ENCODE peak calls at places on chromosomes 6 and 20, in nine cellular contexts. One of them, this sample, is unnamed.

GRCh38 chr6:35096129-35096852 is 44.8 kb downstream of the TCP11 start:
- DNase-seq in fibroblast of mammary gland: peak
- DNase-seq in epithelial cell of esophagus: peak
- DNase-seq in HCT116: peak
- DNase-seq in PC-3: peak
- DNase-seq in K562: peak
- DNase-seq in HFF-Myc: peak
- DNase-seq in right atrium auricular region: no peak
- DNase-seq in ascending aorta: no peak
- DNase-seq in this sample: peak

GRCh38 chr20:8803065-8803464 is 265.8 kb upstream of the PLCB4 start:
- DNase-seq in fibroblast of mammary gland: no peak
- DNase-seq in epithelial cell of esophagus: no peak
- DNase-seq in HCT116: no peak
- DNase-seq in PC-3: no peak
- DNase-seq in K562: no peak
- DNase-seq in HFF-Myc: no peak
- DNase-seq in right atrium auricular region: no peak
- DNase-seq in ascending aorta: no peak
- DNase-seq in this sample: no peak

GRCh38 chr6:8904754-8905153 is 469.4 kb upstream of the SLC35B3 start:
- DNase-seq in fibroblast of mammary gland: no peak
- DNase-seq in epithelial cell of esophagus: peak
- DNase-seq in HCT116: no peak
- DNase-seq in PC-3: peak
- DNase-seq in K562: no peak
- DNase-seq in HFF-Myc: no peak
- DNase-seq in right atrium auricular region: no peak
- DNase-seq in ascending aorta: no peak
- DNase-seq in this sample: no peak

GRCh38 chr20:49999329-49999728 is 16.5 kb downstream of the SNAI1 start:
- DNase-seq in fibroblast of mammary gland: no peak
- DNase-seq in epithelial cell of esophagus: no peak
- DNase-seq in HCT116: no peak
- DNase-seq in PC-3: no peak
- DNase-seq in K562: no peak
- DNase-seq in HFF-Myc: no peak
- DNase-seq in right atrium auricular region: no peak
- DNase-seq in ascending aorta: no peak
- DNase-seq in this sample: no peak

GRCh38 chr20:63814833-63815612 is 16.0 kb downstream of the ZBTB46 start:
- DNase-seq in fibroblast of mammary gland: no peak
- DNase-seq in epithelial cell of esophagus: no peak
- DNase-seq in HCT116: no peak
- DNase-seq in PC-3: no peak
- DNase-seq in K562: no peak
- DNase-seq in HFF-Myc: no peak
- DNase-seq in right atrium auricular region: no peak
- DNase-seq in ascending aorta: no peak
- DNase-seq in this sample: no peak

GRCh38 chr6:73248192-73248898 is 14.7 kb downstream of the KHDC1 start:
- DNase-seq in fibroblast of mammary gland: no peak
- DNase-seq in epithelial cell of esophagus: no peak
- DNase-seq in HCT116: no peak
- DNase-seq in PC-3: no peak
- DNase-seq in K562: no peak
- DNase-seq in HFF-Myc: no peak
- DNase-seq in right atrium auricular region: no peak
- DNase-seq in ascending aorta: no peak
- DNase-seq in this sample: no peak

GRCh38 chr6:151917531-151918329 is 110.2 kb downstream of the ESR1 start:
- DNase-seq in fibroblast of mammary gland: peak
- DNase-seq in epithelial cell of esophagus: peak
- DNase-seq in HCT116: no peak
- DNase-seq in PC-3: no peak
- DNase-seq in K562: no peak
- DNase-seq in HFF-Myc: no peak
- DNase-seq in right atrium auricular region: no peak
- DNase-seq in ascending aorta: no peak
- DNase-seq in this sample: no peak

GRCh38 chr6:14792118-14792955 is 453.5 kb upstream of the JARID2 start:
- DNase-seq in fibroblast of mammary gland: peak
- DNase-seq in epithelial cell of esophagus: no peak
- DNase-seq in HCT116: no peak
- DNase-seq in PC-3: peak
- DNase-seq in K562: no peak
- DNase-seq in HFF-Myc: peak
- DNase-seq in right atrium auricular region: no peak
- DNase-seq in ascending aorta: no peak
- DNase-seq in this sample: no peak

GRCh38 chr20:60062431-60063336 is 104.5 kb downstream of the CDH26 start:
- DNase-seq in fibroblast of mammary gland: peak
- DNase-seq in epithelial cell of esophagus: no peak
- DNase-seq in HCT116: no peak
- DNase-seq in PC-3: no peak
- DNase-seq in K562: no peak
- DNase-seq in HFF-Myc: peak
- DNase-seq in right atrium auricular region: no peak
- DNase-seq in ascending aorta: no peak
- DNase-seq in this sample: peak

GRCh38 chr20:58605292-58606065 is 45.6 kb upstream of the STX16 start:
- DNase-seq in fibroblast of mammary gland: no peak
- DNase-seq in epithelial cell of esophagus: no peak
- DNase-seq in HCT116: no peak
- DNase-seq in PC-3: no peak
- DNase-seq in K562: no peak
- DNase-seq in HFF-Myc: no peak
- DNase-seq in right atrium auricular region: no peak
- DNase-seq in ascending aorta: no peak
- DNase-seq in this sample: no peak

GRCh38 chr20:51434026-51434425 is 108.5 kb downstream of the NFATC2 start:
- DNase-seq in fibroblast of mammary gland: no peak
- DNase-seq in epithelial cell of esophagus: no peak
- DNase-seq in HCT116: no peak
- DNase-seq in PC-3: no peak
- DNase-seq in K562: no peak
- DNase-seq in HFF-Myc: no peak
- DNase-seq in right atrium auricular region: no peak
- DNase-seq in ascending aorta: no peak
- DNase-seq in this sample: no peak

GRCh38 chr6:127515234-127515793 is 3.8 kb downstream of the MTCL3 start:
- DNase-seq in fibroblast of mammary gland: peak
- DNase-seq in epithelial cell of esophagus: peak
- DNase-seq in HCT116: no peak
- DNase-seq in PC-3: no peak
- DNase-seq in K562: no peak
- DNase-seq in HFF-Myc: no peak
- DNase-seq in right atrium auricular region: no peak
- DNase-seq in ascending aorta: no peak
- DNase-seq in this sample: no peak

GRCh38 chr20:25071722-25072121 is 10.2 kb downstream of the VSX1 start:
- DNase-seq in fibroblast of mammary gland: no peak
- DNase-seq in epithelial cell of esophagus: no peak
- DNase-seq in HCT116: no peak
- DNase-seq in PC-3: no peak
- DNase-seq in K562: no peak
- DNase-seq in HFF-Myc: no peak
- DNase-seq in right atrium auricular region: peak
- DNase-seq in ascending aorta: no peak
- DNase-seq in this sample: no peak

GRCh38 chr6:30894381-30894780 is 10.1 kb downstream of the DDR1 start:
- DNase-seq in fibroblast of mammary gland: no peak
- DNase-seq in epithelial cell of esophagus: no peak
- DNase-seq in HCT116: no peak
- DNase-seq in PC-3: no peak
- DNase-seq in K562: no peak
- DNase-seq in HFF-Myc: no peak
- DNase-seq in right atrium auricular region: no peak
- DNase-seq in ascending aorta: no peak
- DNase-seq in this sample: no peak

GRCh38 chr20:33681728-33682353 is 4.3 kb downstream of the E2F1 start:
- DNase-seq in fibroblast of mammary gland: no peak
- DNase-seq in epithelial cell of esophagus: no peak
- DNase-seq in HCT116: no peak
- DNase-seq in PC-3: no peak
- DNase-seq in K562: no peak
- DNase-seq in HFF-Myc: no peak
- DNase-seq in right atrium auricular region: no peak
- DNase-seq in ascending aorta: no peak
- DNase-seq in this sample: no peak

GRCh38 chr20:53901064-53901463 is 169.3 kb downstream of the BCAS1 start:
- DNase-seq in fibroblast of mammary gland: peak
- DNase-seq in epithelial cell of esophagus: peak
- DNase-seq in HCT116: no peak
- DNase-seq in PC-3: no peak
- DNase-seq in K562: no peak
- DNase-seq in HFF-Myc: no peak
- DNase-seq in right atrium auricular region: no peak
- DNase-seq in ascending aorta: no peak
- DNase-seq in this sample: no peak

GRCh38 chr20:420169-420620 is 12.1 kb downstream of the RBCK1 start:
- DNase-seq in fibroblast of mammary gland: no peak
- DNase-seq in epithelial cell of esophagus: no peak
- DNase-seq in HCT116: no peak
- DNase-seq in PC-3: no peak
- DNase-seq in K562: no peak
- DNase-seq in HFF-Myc: no peak
- DNase-seq in right atrium auricular region: no peak
- DNase-seq in ascending aorta: no peak
- DNase-seq in this sample: no peak
- H3K4me3 ChIP-seq in fibroblast of mammary gland: no peak
- H3K4me3 ChIP-seq in epithelial cell of esophagus: no peak
- H3K4me3 ChIP-seq in HCT116: no peak
- H3K4me3 ChIP-seq in PC-3: no peak
- H3K4me3 ChIP-seq in K562: no peak
- H3K4me3 ChIP-seq in HFF-Myc: no peak
- H3K4me3 ChIP-seq in right atrium auricular region: no peak
- H3K4me3 ChIP-seq in ascending aorta: no peak
- H3K4me3 ChIP-seq in this sample: no peak

DNA sequence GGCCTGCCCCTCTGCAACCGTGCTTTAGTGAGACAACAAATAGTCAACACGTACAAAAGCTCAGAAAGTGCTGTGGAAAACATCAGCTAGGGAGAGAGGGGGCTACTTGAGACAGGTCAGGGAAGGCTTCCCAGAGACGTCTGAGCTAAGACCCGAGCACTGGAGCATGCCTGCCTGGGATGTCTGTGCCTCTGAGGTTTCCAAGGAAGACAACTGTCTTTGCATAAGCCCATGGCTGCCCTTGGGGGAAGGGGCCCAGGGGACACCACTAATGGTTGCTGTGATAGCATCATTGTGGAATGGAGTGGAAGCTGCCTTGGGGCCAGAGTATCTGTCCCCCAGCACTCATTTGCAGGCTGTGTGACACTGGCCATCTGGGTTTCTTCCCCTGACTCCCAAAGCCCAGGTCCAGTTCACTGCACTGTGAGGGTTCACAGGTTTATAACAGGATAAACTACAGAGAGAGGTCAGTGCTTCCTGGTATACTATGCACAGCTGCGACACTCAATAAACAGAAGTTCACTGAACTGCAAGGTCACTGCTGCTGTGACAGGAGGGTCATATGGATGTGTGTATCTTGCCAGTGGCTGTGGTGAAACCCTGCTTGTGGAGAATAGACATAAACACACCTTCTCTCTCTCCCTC is 1.5 kb upstream of the ARFGEF2 start:
- DNase-seq in fibroblast of mammary gland: no peak
- DNase-seq in epithelial cell of esophagus: no peak
- DNase-seq in HCT116: no peak
- DNase-seq in PC-3: no peak
- DNase-seq in K562: peak
- DNase-seq in HFF-Myc: no peak
- DNase-seq in right atrium auricular region: no peak
- DNase-seq in ascending aorta: no peak
- DNase-seq in this sample: no peak
- H3K4me3 ChIP-seq in fibroblast of mammary gland: no peak
- H3K4me3 ChIP-seq in epithelial cell of esophagus: no peak
- H3K4me3 ChIP-seq in HCT116: no peak
- H3K4me3 ChIP-seq in PC-3: no peak
- H3K4me3 ChIP-seq in K562: no peak
- H3K4me3 ChIP-seq in HFF-Myc: no peak
- H3K4me3 ChIP-seq in right atrium auricular region: no peak
- H3K4me3 ChIP-seq in ascending aorta: no peak
- H3K4me3 ChIP-seq in this sample: no peak

DNA sequence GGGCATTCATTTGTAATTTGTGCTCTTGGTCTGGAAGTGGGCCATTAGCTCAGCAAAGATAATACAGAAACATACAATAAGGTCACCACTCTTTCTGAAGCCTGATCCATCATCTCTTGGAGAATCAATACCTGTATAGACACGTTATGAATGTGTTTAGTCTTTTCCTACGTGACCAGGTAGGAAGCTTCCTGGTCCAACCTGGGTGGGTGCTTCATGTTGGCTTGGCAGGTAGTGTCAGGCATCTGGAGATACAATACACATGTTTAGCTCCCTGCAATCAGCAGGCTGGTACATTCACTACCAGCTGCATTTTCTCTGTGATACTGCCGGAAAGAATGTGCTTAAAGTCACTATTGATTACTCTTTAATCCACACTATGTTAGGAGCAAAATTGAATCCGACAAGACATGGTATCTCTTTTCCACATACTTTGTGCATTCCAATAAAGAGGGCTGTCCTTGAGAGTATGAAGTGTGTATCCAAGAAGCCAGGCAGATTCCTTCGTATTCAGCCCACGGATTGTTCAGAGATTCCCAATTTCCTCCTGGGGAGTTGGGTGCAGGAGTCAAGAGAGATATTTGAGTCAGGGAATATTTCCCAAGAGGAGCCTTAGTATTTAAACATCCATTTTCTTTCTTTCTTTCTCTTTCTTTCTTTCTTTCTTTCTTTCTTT is 49.9 kb upstream of the RANBP9 start:
- DNase-seq in fibroblast of mammary gland: peak
- DNase-seq in epithelial cell of esophagus: peak
- DNase-seq in HCT116: no peak
- DNase-seq in PC-3: no peak
- DNase-seq in K562: no peak
- DNase-seq in HFF-Myc: no peak
- DNase-seq in right atrium auricular region: no peak
- DNase-seq in ascending aorta: no peak
- DNase-seq in this sample: no peak
- H3K4me3 ChIP-seq in fibroblast of mammary gland: no peak
- H3K4me3 ChIP-seq in epithelial cell of esophagus: peak
- H3K4me3 ChIP-seq in HCT116: no peak
- H3K4me3 ChIP-seq in PC-3: no peak
- H3K4me3 ChIP-seq in K562: no peak
- H3K4me3 ChIP-seq in HFF-Myc: no peak
- H3K4me3 ChIP-seq in right atrium auricular region: no peak
- H3K4me3 ChIP-seq in ascending aorta: no peak
- H3K4me3 ChIP-seq in this sample: no peak

DNA sequence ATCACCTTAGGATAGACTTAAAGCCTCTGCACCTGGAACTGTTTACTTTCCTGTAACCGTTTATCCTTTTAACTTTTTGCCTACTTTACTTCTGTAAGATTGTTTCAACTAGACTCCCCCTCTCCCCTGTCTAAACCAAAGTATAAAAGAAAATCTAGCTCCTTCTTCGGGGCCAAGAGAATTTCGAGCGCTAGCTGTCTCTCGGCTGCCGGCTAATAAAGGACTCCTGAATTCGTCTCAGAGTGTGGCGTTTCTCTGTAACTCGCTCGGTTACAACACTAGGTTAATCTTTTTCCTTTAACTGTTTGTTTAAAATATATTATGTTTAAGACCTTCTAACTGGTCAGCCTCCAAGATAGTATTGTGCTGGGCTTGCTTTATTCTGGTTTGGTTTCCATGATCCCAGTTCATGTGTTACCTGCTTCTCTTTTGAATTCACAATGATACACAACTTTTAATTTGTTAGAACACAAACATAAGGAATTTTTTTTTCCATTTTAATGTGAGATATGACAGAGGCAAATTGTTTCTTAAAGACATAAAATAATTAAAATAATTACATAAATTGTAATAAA is 8.7 kb upstream of the NQO2 start:
- DNase-seq in fibroblast of mammary gland: no peak
- DNase-seq in epithelial cell of esophagus: no peak
- DNase-seq in HCT116: no peak
- DNase-seq in PC-3: no peak
- DNase-seq in K562: no peak
- DNase-seq in HFF-Myc: no peak
- DNase-seq in right atrium auricular region: no peak
- DNase-seq in ascending aorta: no peak
- DNase-seq in this sample: no peak
- H3K4me3 ChIP-seq in fibroblast of mammary gland: peak
- H3K4me3 ChIP-seq in epithelial cell of esophagus: peak
- H3K4me3 ChIP-seq in HCT116: no peak
- H3K4me3 ChIP-seq in PC-3: peak
- H3K4me3 ChIP-seq in K562: peak
- H3K4me3 ChIP-seq in HFF-Myc: peak
- H3K4me3 ChIP-seq in right atrium auricular region: peak
- H3K4me3 ChIP-seq in ascending aorta: peak
- H3K4me3 ChIP-seq in this sample: peak

This sample was measured in astrocyte of the cerebellum.